ENCODE peak calls at places on chromosome 6, in seven cellular contexts. E is IMR-90; F is HCT116; O is CD4-positive, CD25-positive, alpha-beta regulatory T cell; I is esophagus muscularis mucosa; H is colonic mucosa; Y is pancreas. T is an unnamed sample. For H3K27me3 and H3K4me1, the result is how much of the 10 kb centered on the place peaks cover.

GRCh38 chr6:128963561-128963960 is 80.6 kb downstream of the LAMA2 start:
- DNase-seq in E (peak), F (no peak), O (no peak), I (no peak), H (no peak), Y (no peak), T (no peak)

GRCh38 chr6:32190054-32190945 is at the start of gene PBX2:
- DNase-seq in E (peak), F (peak), O (peak), I (peak), H (peak), Y (peak), T (peak)

GRCh38 chr6:12291785-12292604 is 1.8 kb downstream of the EDN1 start:
- DNase-seq in E (peak), F (no peak), O (no peak), I (no peak), H (peak), Y (peak), T (no peak)

GRCh38 chr6:95280690-95281273 is 296.6 kb upstream of the MANEA start:
- DNase-seq in E (peak), F (peak), O (no peak), I (no peak), H (no peak), Y (no peak), T (no peak)

GRCh38 chr6:163513570-163514166 is 99.2 kb downstream of the QKI start:
- DNase-seq in E (no peak), F (no peak), O (no peak), I (no peak), H (no peak), Y (peak), T (no peak)

GRCh38 chr6:162078126-162078525 is 649.4 kb downstream of the PRKN start:
- DNase-seq in E (no peak), F (no peak), O (no peak), I (no peak), H (no peak), Y (no peak), T (no peak)

GRCh38 chr6:47484616-47485015 is 7.0 kb downstream of the CD2AP start:
- DNase-seq in E (peak), F (peak), O (no peak), I (no peak), H (no peak), Y (no peak), T (no peak)

GRCh38 chr6:144314003-144314485 is 28.9 kb downstream of the UTRN start:
- DNase-seq in E (peak), F (no peak), O (no peak), I (no peak), H (no peak), Y (peak), T (no peak)

GRCh38 chr6:128518531-128519131 is 1.8 kb downstream of the PTPRK start:
- DNase-seq in E (no peak), F (no peak), O (no peak), I (no peak), H (no peak), Y (no peak), T (no peak)

GRCh38 chr6:169326067-169326799 is 72.6 kb upstream of the THBS2 start:
- DNase-seq in E (peak), F (peak), O (no peak), I (peak), H (no peak), Y (no peak), T (no peak)

GRCh38 chr6:166494757-166495486 is 91.6 kb downstream of the RAMACL start:
- DNase-seq in E (no peak), F (no peak), O (no peak), I (no peak), H (no peak), Y (no peak), T (no peak)

GRCh38 chr6:158002249-158002950 is 20.7 kb downstream of the SYNJ2 start:
- DNase-seq in E (no peak), F (peak), O (no peak), I (no peak), H (peak), Y (no peak), T (no peak)

GRCh38 chr6:11218827-11219826 is 13.3 kb downstream of the NEDD9 start:
- DNase-seq in E (no peak), F (no peak), O (no peak), I (no peak), H (peak), Y (peak), T (no peak)

GRCh38 chr6:378090-378957 is 13.2 kb upstream of the IRF4 start:
- DNase-seq in E (no peak), F (no peak), O (no peak), I (no peak), H (no peak), Y (no peak), T (no peak)

GRCh38 chr6:45687570-45687969 is 309.8 kb upstream of the SUPT3H start:
- DNase-seq in E (no peak), F (no peak), O (no peak), I (no peak), H (no peak), Y (no peak), T (no peak)

GRCh38 chr6:137903274-137903932 is 36.3 kb downstream of the TNFAIP3 start:
- DNase-seq in E (no peak), F (no peak), O (no peak), I (no peak), H (no peak), Y (no peak), T (no peak)

GRCh38 chr6:154460306-154461071 is 50.0 kb downstream of the CNKSR3 start:
- DNase-seq in E (peak), F (no peak), O (no peak), I (no peak), H (no peak), Y (no peak), T (no peak)

GRCh38 chr6:105402981-105403935 is at the start of gene PREP:
- DNase-seq in E (peak), F (peak), O (peak), I (no peak), H (peak), Y (peak), T (peak)

GRCh38 chr6:56484669-56485068 is 158.0 kb downstream of the DST start:
- DNase-seq in E (peak), F (no peak), O (no peak), I (no peak), H (no peak), Y (no peak), T (no peak)

GRCh38 chr6:169940554-169941290 is 189.3 kb downstream of the ERMARD start:
- DNase-seq in E (no peak), F (no peak), O (no peak), I (peak), H (no peak), Y (no peak), T (no peak)

GRCh38 chr6:56911847-56912246 is 43.1 kb upstream of the BEND6 start:
- DNase-seq in E (peak), F (peak), O (no peak), I (no peak), H (no peak), Y (no peak), T (no peak)

GRCh38 chr6:51959744-51960383 is 127.5 kb downstream of the PKHD1 start:
- DNase-seq in E (peak), F (peak), O (no peak), I (peak), H (peak), Y (peak), T (no peak)

GRCh38 chr6:166908812-166909211 is 47.5 kb downstream of the RNASET2 start:
- DNase-seq in E (no peak), F (no peak), O (no peak), I (no peak), H (no peak), Y (no peak), T (no peak)

GRCh38 chr6:158220786-158221442 is 52.8 kb downstream of the GTF2H5 start:
- DNase-seq in E (peak), F (peak), O (peak), I (no peak), H (peak), Y (peak), T (peak)

GRCh38 chr6:2449572-2449940 is 204.2 kb upstream of the GMDS start:
- DNase-seq in E (no peak), F (no peak), O (no peak), I (no peak), H (no peak), Y (no peak), T (no peak)

GRCh38 chr6:14524319-14524718 is 406.7 kb downstream of the CD83 start:
- DNase-seq in E (peak), F (no peak), O (no peak), I (no peak), H (no peak), Y (no peak), T (no peak)

GRCh38 chr6:5996701-5997419 is 9.9 kb downstream of the NRN1 start:
- DNase-seq in E (peak), F (no peak), O (peak), I (no peak), H (no peak), Y (no peak), T (no peak)

GRCh38 chr6:123380257-123380656 is 256.5 kb downstream of the TRDN start:
- DNase-seq in E (no peak), F (no peak), O (no peak), I (no peak), H (no peak), Y (no peak), T (no peak)

GRCh38 chr6:169803816-169804340 is 52.5 kb downstream of the ERMARD start:
- DNase-seq in E (no peak), F (no peak), O (no peak), I (peak), H (peak), Y (no peak), T (no peak)

GRCh38 chr6:159726196-159726917 is 949 bp upstream of the WTAP start:
- DNase-seq in E (no peak), F (no peak), O (no peak), I (no peak), H (no peak), Y (no peak), T (no peak)

GRCh38 chr6:11971154-11971553 is 41.0 kb upstream of the HIVEP1 start:
- DNase-seq in E (peak), F (no peak), O (no peak), I (no peak), H (no peak), Y (no peak), T (no peak)

GRCh38 chr6:157648561-157648960 is 174.5 kb upstream of the SNX9 start:
- DNase-seq in E (peak), F (peak), O (no peak), I (no peak), H (no peak), Y (no peak), T (no peak)

GRCh38 chr6:111925296-111925695 is 52.0 kb upstream of the FYN start:
- DNase-seq in E (peak), F (no peak), O (no peak), I (no peak), H (no peak), Y (no peak), T (no peak)

GRCh38 chr6:158514176-158514575 is 45.7 kb upstream of the TMEM181 start:
- DNase-seq in E (no peak), F (no peak), O (no peak), I (no peak), H (no peak), Y (no peak), T (no peak)

GRCh38 chr6:137013031-137013430 is 31.7 kb downstream of the IL20RA start:
- DNase-seq in E (no peak), F (no peak), O (no peak), I (no peak), H (no peak), Y (no peak), T (no peak)

GRCh38 chr6:9496837-9497236 is 918.0 kb downstream of the TFAP2A start:
- DNase-seq in E (no peak), F (no peak), O (no peak), I (no peak), H (no peak), Y (no peak), T (no peak)

GRCh38 chr6:71465096-71465495 is 176.5 kb downstream of the OGFRL1 start:
- DNase-seq in E (no peak), F (no peak), O (no peak), I (no peak), H (no peak), Y (no peak), T (no peak)

GRCh38 chr6:11317885-11318771 is 85.7 kb upstream of the NEDD9 start:
- DNase-seq in E (peak), F (peak), O (peak), I (peak), H (peak), Y (peak), T (peak)

GRCh38 chr6:2943564-2943955 is 27.8 kb downstream of the SERPINB6 start:
- DNase-seq in E (no peak), F (no peak), O (no peak), I (peak), H (peak), Y (no peak), T (no peak)

GRCh38 chr6:38580030-38580429 is 59.7 kb downstream of the BTBD9 start:
- DNase-seq in E (no peak), F (no peak), O (no peak), I (no peak), H (no peak), Y (no peak), T (no peak)

DNA sequence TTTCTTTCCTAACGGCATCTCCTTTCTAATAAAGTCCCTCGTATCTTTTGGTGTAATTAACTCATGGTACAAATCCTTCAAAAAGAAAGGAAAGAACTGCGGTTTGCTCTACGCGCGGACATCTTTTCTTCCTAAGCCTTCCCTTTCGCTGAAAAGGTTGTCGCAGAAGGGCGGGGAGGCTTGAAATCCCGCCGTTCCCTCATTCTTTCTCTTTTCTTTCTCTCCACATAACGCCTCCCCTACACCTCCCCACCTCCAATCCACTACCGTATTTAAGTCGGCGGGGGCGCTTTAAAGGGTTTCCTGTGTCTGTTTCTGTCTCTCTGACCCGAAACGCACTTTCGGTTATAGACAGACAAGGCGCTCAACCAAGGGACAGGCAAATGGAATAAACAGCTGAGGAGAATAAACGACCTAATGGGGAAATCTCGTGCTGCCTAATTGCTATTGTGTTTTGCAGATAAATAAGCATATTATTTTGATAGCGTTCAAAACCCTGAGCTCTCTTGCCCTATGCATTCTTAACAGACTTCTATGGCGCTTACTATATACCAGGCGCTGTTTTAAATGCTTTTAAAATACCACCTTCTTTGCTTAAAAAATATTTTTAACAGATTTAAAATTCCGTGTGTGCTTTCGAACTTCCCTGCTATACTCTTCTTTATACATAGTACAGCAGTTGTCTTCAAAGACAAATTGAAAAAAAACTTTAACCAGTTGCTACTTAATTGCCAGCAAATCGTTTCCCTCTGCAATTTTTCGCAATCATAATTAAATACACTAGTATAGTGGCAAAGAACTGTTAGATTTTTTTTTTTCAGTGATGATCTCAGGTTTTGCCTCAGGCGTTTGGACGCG is 2.5 kb upstream of the HEY2 start:
- DNase-seq in E (peak), F (no peak), O (peak), I (no peak), H (peak), Y (peak), T (peak)
- H3K27me3 ChIP-seq in E (half or more), F (half or more), O (half or more), I (under half), H (half or more), Y (under half), T (under half)

DNA sequence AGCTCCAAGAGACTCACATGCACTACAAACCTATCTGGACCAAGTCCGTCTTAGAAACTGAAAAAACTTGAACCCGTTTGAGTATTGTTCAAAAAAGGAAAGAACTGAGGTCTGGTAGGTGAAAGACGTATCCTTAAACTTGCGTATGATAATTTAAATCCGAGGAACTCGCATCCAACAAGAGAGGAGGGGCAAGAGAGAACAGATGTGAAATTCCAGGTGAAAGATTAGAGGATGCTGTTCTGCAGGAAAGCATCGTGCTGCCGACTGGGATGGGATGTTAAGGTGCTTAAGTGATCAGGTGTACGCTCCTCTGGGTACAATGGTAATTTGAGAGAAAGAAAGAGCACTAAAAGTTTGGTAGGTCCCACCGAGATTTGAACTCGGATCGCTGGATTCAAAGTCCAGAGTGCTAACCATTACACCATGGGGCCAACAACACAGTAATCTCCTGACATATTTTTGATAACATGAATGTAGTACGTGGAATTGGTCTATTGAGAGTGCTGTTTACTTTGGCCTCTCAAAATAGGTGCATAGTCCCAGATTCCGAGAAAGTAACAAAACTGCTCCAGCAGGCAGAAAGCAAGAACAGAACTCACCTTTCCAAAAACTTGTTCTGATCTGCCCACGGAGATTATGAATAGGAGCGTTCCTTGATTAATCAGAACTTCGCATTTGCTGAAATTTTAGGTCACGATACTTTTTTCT is 53.5 kb upstream of the BTN3A2 start:
- DNase-seq in E (peak), F (peak), O (peak), I (no peak), H (peak), Y (no peak), T (peak)
- H3K4me3 ChIP-seq in E (peak), F (peak), O (peak), I (peak), H (peak), Y (peak), T (peak)

DNA sequence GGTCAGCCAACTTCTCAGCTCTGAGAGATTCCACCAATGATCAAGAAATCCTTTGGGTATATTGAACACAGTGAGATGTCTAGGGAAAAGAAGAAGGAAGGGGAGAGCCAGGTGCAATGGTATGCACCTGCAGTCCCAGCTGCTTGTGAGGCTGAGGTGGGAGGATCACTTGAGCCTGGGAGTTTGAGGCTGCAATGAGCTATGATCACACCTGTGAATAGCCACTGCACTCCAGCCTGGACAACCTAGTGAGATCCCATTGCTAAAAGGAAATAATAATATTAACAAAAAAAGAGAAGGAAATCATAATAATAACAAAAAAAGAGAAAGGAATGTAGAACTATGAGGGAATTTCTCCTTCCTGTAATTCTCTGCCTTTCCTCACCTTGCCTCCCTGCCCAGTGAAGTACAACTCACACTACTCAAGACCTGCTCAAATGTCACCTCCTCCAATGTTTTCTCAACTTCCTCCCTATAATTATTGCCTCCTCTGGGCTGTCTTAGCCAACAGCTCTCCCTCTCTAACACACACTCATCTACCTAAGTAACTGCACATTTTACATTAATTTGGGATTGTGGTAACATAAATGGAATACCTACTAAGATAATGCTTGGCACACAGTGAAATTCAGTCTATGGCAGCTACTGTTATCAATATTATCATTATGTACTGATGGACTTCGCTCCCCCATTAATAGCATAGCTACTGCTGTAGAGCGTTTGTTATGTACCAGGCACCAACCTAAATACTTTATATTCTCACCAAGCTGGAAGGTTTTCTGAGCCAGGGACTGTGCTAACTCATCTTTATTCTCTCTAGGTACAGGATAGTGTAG is 103.6 kb downstream of the KIF13A start:
- DNase-seq in E (no peak), F (no peak), O (no peak), I (no peak), H (no peak), Y (no peak), T (no peak)
- H3K4me1 ChIP-seq in E (under half), F (under half), O (under half), I (under half), H (under half), Y (under half), T (under half)

GRCh38 chr6:33206864-33207568 is 1.3 kb upstream of the RING1 start:
- DNase-seq in E (peak), F (no peak), O (no peak), I (no peak), H (no peak), Y (peak), T (no peak)
- H3K27me3 ChIP-seq in E (under half), F (under half), O (under half), I (under half), H (under half), Y (under half), T (under half)